ENCODE peak calls at places on chromosomes 3 and 15, in four cellular contexts. S is HCT116, W is Panc1, J is K562. D is an unnamed sample.

GRCh38 chr15:33022629-33023028 is 171.9 kb downstream of the FMN1 start:
- DNase-seq in J (no peak), S (no peak), W (no peak), D (no peak)

GRCh38 chr3:195366200-195366910 is 76.5 kb downstream of the ACAP2 start:
- DNase-seq in W (no peak), S (no peak), J (no peak), D (no peak)

GRCh38 chr3:21421096-21421495 is 329.9 kb downstream of the ZNF385D start:
- DNase-seq in W (no peak), J (no peak), S (no peak), D (no peak)

GRCh38 chr3:44969779-44970178 is 6.2 kb downstream of the ZDHHC3 start:
- DNase-seq in S (no peak), W (no peak), J (no peak), D (no peak)

GRCh38 chr3:101521251-101521701 is 8.3 kb upstream of the SENP7 start:
- DNase-seq in W (no peak), S (no peak), J (no peak), D (no peak)

GRCh38 chr15:90063733-90064247 is 38.5 kb downstream of the IDH2 start:
- DNase-seq in W (no peak), J (no peak), S (no peak), D (no peak)

GRCh38 chr3:71195492-71195891 is 388.0 kb downstream of the FOXP1 start:
- DNase-seq in S (no peak), W (no peak), J (no peak), D (peak)

GRCh38 chr15:40333922-40334492 is 6.7 kb downstream of the CCDC9B start:
- DNase-seq in J (no peak), W (no peak), S (no peak), D (no peak)

GRCh38 chr15:82135645-82136044 is 89.8 kb upstream of the MEX3B start:
- DNase-seq in S (no peak), J (no peak), W (no peak), D (no peak)

GRCh38 chr3:162170581-162170980 is 674.0 kb downstream of the OTOL1 start:
- DNase-seq in S (no peak), J (no peak), W (no peak), D (no peak)

GRCh38 chr3:101509811-101510210 is 3.2 kb downstream of the SENP7 start:
- DNase-seq in J (no peak), S (no peak), W (no peak), D (no peak)

GRCh38 chr3:134473868-134474546 is 11.8 kb downstream of the ANAPC13 start:
- DNase-seq in J (peak), S (peak), W (no peak), D (peak)

GRCh38 chr3:69925506-69925905 is 74.0 kb upstream of the SAMMSON start:
- DNase-seq in W (no peak), J (no peak), S (no peak), D (no peak)

GRCh38 chr3:129195731-129196256 is 12.1 kb upstream of the CNBP start:
- DNase-seq in W (peak), S (no peak), J (no peak), D (peak)

GRCh38 chr3:24023249-24023648 is 78.2 kb downstream of the NR1D2 start:
- DNase-seq in J (no peak), W (no peak), S (no peak), D (no peak)

GRCh38 chr15:93649691-93650235 is 560.8 kb upstream of the RGMA start:
- DNase-seq in S (no peak), J (no peak), W (no peak), D (no peak)

GRCh38 chr3:23002846-23003800 is 200.0 kb upstream of the UBE2E2 start:
- DNase-seq in J (no peak), W (no peak), S (no peak), D (no peak)

GRCh38 chr15:23806980-23807379 is 119.9 kb upstream of the NDN start:
- DNase-seq in J (no peak), W (no peak), S (no peak), D (no peak)

GRCh38 chr3:7913283-7913682 is 588.3 kb upstream of the LMCD1 start:
- DNase-seq in J (no peak), W (no peak), S (no peak), D (no peak)

GRCh38 chr15:46316024-46316423 is 681.2 kb downstream of the SQOR start:
- DNase-seq in S (no peak), W (no peak), J (no peak), D (no peak)

GRCh38 chr15:61549727-61550126 is 320.6 kb upstream of the RORA start:
- DNase-seq in W (no peak), S (no peak), J (no peak), D (no peak)

GRCh38 chr3:145035682-145036081 is 1064.1 kb downstream of the DIPK2A start:
- DNase-seq in S (no peak), J (no peak), W (no peak), D (no peak)

GRCh38 chr3:158642005-158642404 is 2.3 kb upstream of the GFM1 start:
- DNase-seq in W (no peak), J (no peak), S (no peak), D (no peak)

GRCh38 chr3:187880438-187880837 is 135.2 kb upstream of the BCL6 start:
- DNase-seq in W (no peak), J (no peak), S (no peak), D (no peak)

GRCh38 chr15:34987182-34987488 is 952 bp downstream of the ZNF770 start:
- DNase-seq in W (no peak), S (no peak), J (peak), D (no peak)

GRCh38 chr3:159486580-159486979 is 502.1 kb upstream of the IL12A start:
- DNase-seq in J (no peak), S (peak), W (no peak), D (peak)

GRCh38 chr3:97815149-97815917 is 6.5 kb upstream of the CRYBG3 start:
- DNase-seq in J (no peak), W (no peak), S (no peak), D (no peak)

GRCh38 chr3:45026038-45026437 is at the start of gene CLEC3B:
- DNase-seq in W (no peak), J (no peak), S (no peak), D (no peak)

GRCh38 chr3:61876797-61877196 is 315.4 kb downstream of the PTPRG start:
- DNase-seq in J (no peak), W (no peak), S (no peak), D (no peak)

GRCh38 chr3:155957412-155957880 is 87.0 kb downstream of the GMPS start:
- DNase-seq in W (no peak), J (no peak), S (no peak), D (no peak)

GRCh38 chr15:59160880-59161593 is 45.6 kb upstream of the LDHAL6B start:
- DNase-seq in W (peak), J (peak), S (no peak), D (peak)

GRCh38 chr3:49300595-49300994 is 23.6 kb upstream of the C3orf62 start:
- DNase-seq in W (no peak), S (no peak), J (no peak), D (peak)

GRCh38 chr3:112670824-112671223 is 29.9 kb upstream of the CCDC80 start:
- DNase-seq in J (no peak), S (no peak), W (no peak), D (no peak)

GRCh38 chr3:190877925-190878324 is 15.4 kb upstream of the GMNC start:
- DNase-seq in S (no peak), W (no peak), J (peak), D (no peak)

GRCh38 chr3:126360046-126360713 is 3.0 kb upstream of the KLF15 start:
- DNase-seq in W (no peak), S (no peak), J (no peak), D (no peak)

GRCh38 chr3:73412020-73412419 is 212.7 kb downstream of the PDZRN3 start:
- DNase-seq in J (no peak), S (no peak), W (no peak), D (no peak)
- TF ChIP-seq TCF7L2 in J (no peak), S (no peak), W (no peak), D (no peak)

GRCh38 chr15:29822100-29822684 is at the start of gene TJP1:
- DNase-seq in J (peak), S (no peak), W (no peak), D (peak)
- TF ChIP-seq TCF7L2 in J (no peak), S (no peak), W (no peak), D (no peak)

DNA sequence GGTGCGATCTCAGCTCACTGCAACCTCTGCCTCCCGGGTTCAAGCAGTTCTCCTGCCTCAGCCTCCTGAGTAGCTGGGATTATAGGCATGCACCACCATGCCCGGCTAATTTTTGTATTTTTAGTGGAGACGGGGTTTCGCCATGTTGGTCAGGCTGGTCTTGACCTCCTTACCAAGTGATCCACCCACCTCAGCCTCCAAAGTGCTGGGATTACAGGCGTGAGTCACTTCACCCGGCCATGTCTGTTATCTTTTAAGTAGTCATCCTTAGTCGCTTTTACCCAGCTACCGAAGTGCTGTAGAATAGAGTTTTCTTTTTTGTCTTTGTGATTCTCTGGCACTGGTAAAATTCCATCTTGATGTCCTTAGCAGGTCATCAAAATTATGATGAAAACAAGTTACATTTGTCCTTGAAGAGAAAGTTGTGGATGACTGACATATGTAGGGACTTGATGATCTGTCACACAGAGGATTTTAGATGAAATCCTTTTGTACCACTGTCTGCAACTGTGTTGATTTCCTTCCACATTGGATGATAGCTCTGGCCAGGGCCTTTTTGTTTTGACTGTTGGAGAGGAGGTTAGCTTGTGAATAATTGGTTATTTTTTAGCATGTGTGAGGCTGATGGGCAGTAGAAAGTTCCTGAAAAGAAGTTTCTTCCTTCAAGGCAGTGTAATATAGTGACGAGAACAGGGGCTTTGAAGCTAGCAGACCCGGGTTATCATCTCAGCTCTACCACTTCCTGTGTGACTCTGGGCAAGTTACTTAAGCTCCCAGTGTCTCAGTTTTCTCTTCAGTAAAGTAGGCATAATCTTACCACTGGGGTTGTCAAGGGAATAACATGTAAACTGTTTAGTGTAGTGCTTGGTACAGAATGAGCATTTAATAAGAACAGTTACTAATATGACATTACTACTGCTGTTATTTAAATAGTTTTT is 18.8 kb downstream of the ATG7 start:
- DNase-seq in S (no peak), J (no peak), W (no peak), D (no peak)
- TF ChIP-seq TCF7L2 in S (no peak), J (no peak), W (no peak), D (no peak)

GRCh38 chr3:179196098-179196497 is 47.9 kb downstream of the PIK3CA start:
- DNase-seq in S (no peak), W (no peak), J (no peak), D (no peak)
- TF ChIP-seq TCF7L2 in S (no peak), W (no peak), J (no peak), D (no peak)

GRCh38 chr15:26628071-26628470 is 144.8 kb downstream of the GABRB3 start:
- DNase-seq in W (no peak), S (no peak), J (peak), D (no peak)
- TF ChIP-seq TCF7L2 in W (no peak), S (no peak), J (no peak), D (no peak)

GRCh38 chr3:122560680-122561079 is 3.4 kb downstream of the PARP9 start:
- DNase-seq in S (peak), J (no peak), W (peak), D (peak)
- TF ChIP-seq TCF7L2 in S (no peak), J (no peak), W (no peak), D (no peak)

GRCh38 chr3:67858492-67858891 is 204.1 kb upstream of the SUCLG2 start:
- DNase-seq in J (no peak), W (no peak), S (no peak), D (no peak)

GRCh38 chr3:67864587-67865183 is 210.3 kb upstream of the SUCLG2 start:
- DNase-seq in J (no peak), W (no peak), S (no peak), D (no peak)

GRCh38 chr3:67863869-67864268 is 209.5 kb upstream of the SUCLG2 start:
- DNase-seq in J (no peak), W (no peak), S (peak), D (peak)
- TF ChIP-seq TCF7L2 in J (no peak), W (no peak), S (no peak), D (no peak)

GRCh38 chr3:39108309-39108708 is 829 bp downstream of the TTC21A start:
- DNase-seq in W (no peak), J (no peak), S (no peak), D (no peak)
- TF ChIP-seq TCF7L2 in W (no peak), J (no peak), S (no peak), D (no peak)

D was measured in HepG2.